ENCODE peak calls at places on chromosomes 3 and 15, in eight cellular contexts. E is neural crest cell; F is OCI-LY7; I is NCI-H524; O is H7; R is B cell; J is activated naive CD4-positive, alpha-beta T cell treated with anti-CD3 and anti-CD28 coated beads for 36 hours; S is A549. Q is an unnamed sample.

GRCh38 chr3:9732080-9732752 is 681 bp downstream of the BRPF1 start:
- DNase-seq in I (no peak), E (no peak), O (peak), S (peak), R (peak), F (peak), J (peak), Q (peak)

GRCh38 chr3:13064964-13065363 is 8.3 kb downstream of the IQSEC1 start:
- DNase-seq in S (no peak), O (no peak), E (no peak), F (no peak), I (no peak), R (no peak), J (no peak), Q (no peak)

GRCh38 chr3:194103475-194103874 is 32.5 kb upstream of the HES1 start:
- DNase-seq in O (no peak), J (peak), E (no peak), R (peak), F (peak), I (no peak), S (no peak), Q (peak)

GRCh38 chr3:50428007-50428633 is 68.8 kb upstream of the TMEM115 start:
- DNase-seq in I (no peak), E (no peak), O (no peak), R (no peak), F (no peak), J (no peak), S (no peak), Q (no peak)

GRCh38 chr3:71258116-71258515 is 325.4 kb downstream of the FOXP1 start:
- DNase-seq in R (no peak), O (peak), J (no peak), E (no peak), F (no peak), S (peak), I (no peak), Q (no peak)

GRCh38 chr3:169666079-169666436 is 2.5 kb upstream of the MECOM start:
- DNase-seq in S (no peak), E (no peak), I (no peak), R (no peak), O (peak), F (no peak), J (no peak), Q (no peak)

GRCh38 chr3:133831966-133832801 is 26.6 kb downstream of the SRPRB start:
- DNase-seq in F (peak), I (no peak), E (no peak), S (no peak), R (no peak), J (no peak), O (peak), Q (no peak)

GRCh38 chr3:127391436-127392145 is 103.7 kb upstream of the PRR20G start:
- DNase-seq in S (no peak), R (no peak), J (no peak), F (no peak), E (no peak), O (no peak), I (no peak), Q (no peak)

GRCh38 chr15:29666241-29666640 is 156.0 kb downstream of the TJP1 start:
- DNase-seq in R (no peak), J (no peak), F (no peak), E (no peak), S (no peak), I (no peak), O (no peak), Q (no peak)

GRCh38 chr3:114558271-114558670 is 264.4 kb downstream of the TIGIT start:
- DNase-seq in I (no peak), E (no peak), J (no peak), R (no peak), S (no peak), F (no peak), O (no peak), Q (no peak)

GRCh38 chr3:198070871-198071270 is 110.9 kb downstream of the LMLN start:
- DNase-seq in S (no peak), R (no peak), E (no peak), J (no peak), F (no peak), I (no peak), O (no peak), Q (no peak)